ENCODE peak calls at places on chromosome 20, in five cellular contexts. S, R, Z, X and L are unnamed samples.

GRCh38 chr20:44203161-44203560 is 7.4 kb downstream of the OSER1 start:
- DNase-seq in S (no peak), R (no peak), Z (no peak), X (no peak), L (no peak)

GRCh38 chr20:19376451-19376971 is 164.1 kb downstream of the SLC24A3 start:
- DNase-seq in S (peak; percentile 46), R (no peak), Z (no peak), X (no peak), L (no peak)

GRCh38 chr20:57076202-57076651 is 190.2 kb downstream of the BMP7 start:
- DNase-seq in S (no peak), R (peak; percentile 36), Z (no peak), X (no peak), L (no peak)

GRCh38 chr20:42204261-42204660 is 586.1 kb upstream of the CHD6 start:
- DNase-seq in S (no peak), R (peak; percentile 6), Z (peak; percentile 21), X (no peak), L (no peak)

GRCh38 chr20:8997720-8998119 is 71.2 kb upstream of the PLCB4 start:
- DNase-seq in S (no peak), R (no peak), Z (no peak), X (no peak), L (no peak)

GRCh38 chr20:18615020-18615652 is 27.3 kb downstream of the DTD1 start:
- DNase-seq in S (peak; percentile 41), R (no peak), Z (no peak), X (no peak), L (no peak)

GRCh38 chr20:14334306-14334930 is 3.0 kb downstream of the FLRT3 start:
- DNase-seq in S (peak; percentile 48), R (peak; percentile 71), Z (peak; percentile 37), X (no peak), L (no peak)

GRCh38 chr20:7601431-7601830 is 338.8 kb downstream of the HAO1 start:
- DNase-seq in S (no peak), R (no peak), Z (no peak), X (no peak), L (no peak)

GRCh38 chr20:37385176-37385575 is 39.2 kb downstream of the SRC start:
- DNase-seq in S (peak; percentile 7), R (no peak), Z (peak; percentile 32), X (no peak), L (peak; percentile 23)

GRCh38 chr20:41151134-41151869 is 14.0 kb downstream of the PLCG1 start:
- DNase-seq in S (no peak), R (no peak), Z (no peak), X (no peak), L (no peak)

GRCh38 chr20:62159835-62160234 is 16.3 kb downstream of the SS18L1 start:
- DNase-seq in S (no peak), R (no peak), Z (no peak), X (no peak), L (no peak)

GRCh38 chr20:2775139-2775538 is 25.3 kb downstream of the CPXM1 start:
- DNase-seq in S (no peak), R (no peak), Z (peak; percentile 39), X (no peak), L (no peak)

GRCh38 chr20:7691647-7692046 is 248.6 kb downstream of the HAO1 start:
- DNase-seq in S (no peak), R (no peak), Z (no peak), X (no peak), L (no peak)

GRCh38 chr20:58625585-58625984 is 25.5 kb upstream of the STX16 start:
- DNase-seq in S (no peak), R (no peak), Z (no peak), X (no peak), L (no peak)

GRCh38 chr20:1815502-1816085 is 79.6 kb upstream of the SIRPA start:
- DNase-seq in S (no peak), R (no peak), Z (no peak), X (no peak), L (no peak)

GRCh38 chr20:47392015-47392720 is 35.7 kb upstream of the ZMYND8 start:
- DNase-seq in S (no peak), R (peak; percentile 99), Z (peak; percentile 23), X (no peak), L (no peak)

GRCh38 chr20:48638546-48638945 is 189.3 kb downstream of the PREX1 start:
- DNase-seq in S (no peak), R (peak; percentile 18), Z (no peak), X (no peak), L (no peak)

GRCh38 chr20:47789081-47789998 is 4.1 kb upstream of the SULF2 start:
- DNase-seq in S (no peak), R (no peak), Z (peak; percentile 52), X (no peak), L (no peak)

GRCh38 chr20:62704341-62704948 is 4.2 kb upstream of the NTSR1 start:
- DNase-seq in S (peak; percentile 77), R (peak; percentile 66), Z (peak; percentile 85), X (peak; percentile 87), L (peak; percentile 79)

GRCh38 chr20:8434326-8434876 is 302.3 kb downstream of the PLCB1 start:
- DNase-seq in S (no peak), R (no peak), Z (no peak), X (no peak), L (no peak)

GRCh38 chr20:29410805-29411457 is 1846.5 kb upstream of the DEFB115 start:
- DNase-seq in S (no peak), R (no peak), Z (peak; percentile 15), X (no peak), L (peak; percentile 62)

GRCh38 chr20:29409833-29410804 is 1847.3 kb upstream of the DEFB115 start:
- DNase-seq in S (no peak), R (no peak), Z (peak; percentile 22), X (no peak), L (no peak)

GRCh38 chr20:29408034-29408695 is 1849.3 kb upstream of the DEFB115 start:
- DNase-seq in S (no peak), R (no peak), Z (peak; percentile 34), X (no peak), L (no peak)
- H3K9me3 ChIP-seq in S (no peaks in the 10 kb centered on the region), R (no peaks in the 10 kb centered on the region), Z (no peaks in the 10 kb centered on the region), X (no peaks in the 10 kb centered on the region), L (no peaks in the 10 kb centered on the region)

DNA sequence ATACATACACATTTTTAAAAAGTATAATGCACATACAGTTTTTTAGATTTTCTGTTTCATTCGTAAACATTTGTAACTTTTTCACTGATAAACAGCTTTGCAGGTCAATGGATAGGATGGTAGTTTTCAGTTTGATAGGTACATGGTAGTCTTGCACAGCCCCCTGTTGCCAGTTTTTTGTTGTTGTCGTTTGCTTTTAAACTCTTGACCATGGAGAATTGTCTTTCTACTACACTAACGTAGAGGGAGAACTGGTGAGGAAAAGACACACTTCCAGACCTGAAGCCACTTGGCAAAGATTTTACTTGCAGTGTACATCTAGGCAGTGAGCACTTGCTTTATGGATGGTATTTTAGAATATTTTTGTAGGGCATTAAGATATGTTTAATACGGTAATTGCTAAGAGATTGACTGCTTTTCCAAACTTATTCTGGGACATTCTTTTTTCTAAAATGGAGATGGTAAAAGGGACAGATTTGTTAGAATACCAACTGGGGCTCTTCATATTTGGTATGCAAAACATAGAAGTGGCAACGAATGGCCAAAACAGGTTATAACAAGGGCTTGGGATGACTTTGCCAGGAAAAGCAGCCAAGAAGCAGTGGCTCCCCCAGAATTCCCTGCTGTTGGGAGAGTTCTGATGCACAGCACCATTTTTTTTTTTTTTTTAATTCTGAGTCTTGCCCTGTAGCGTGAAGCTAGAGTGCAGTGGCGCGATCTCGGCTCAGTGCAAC is 1.5 kb downstream of the PYGB start:
- DNase-seq in S (no peak), R (no peak), Z (peak; percentile 28), X (no peak), L (no peak)
- TF ChIP-seq CTCF in S (no peak), R (peak; percentile 24), Z (peak; percentile 18), X (no peak), L (no peak)

GRCh38 chr20:33022733-33023438 is 8.6 kb upstream of the BPIFB6 start:
- DNase-seq in S (no peak), R (no peak), Z (no peak), X (no peak), L (no peak)

GRCh38 chr20:33020278-33021161 is 10.9 kb upstream of the BPIFB6 start:
- DNase-seq in S (no peak), R (no peak), Z (no peak), X (no peak), L (no peak)

GRCh38 chr20:33024263-33024601 is 7.2 kb upstream of the BPIFB6 start:
- DNase-seq in S (no peak), R (no peak), Z (no peak), X (no peak), L (no peak)

GRCh38 chr20:33023439-33024262 is 7.8 kb upstream of the BPIFB6 start:
- DNase-seq in S (no peak), R (no peak), Z (no peak), X (no peak), L (no peak)

GRCh38 chr20:33021879-33022732 is 9.3 kb upstream of the BPIFB6 start:
- DNase-seq in S (no peak), R (no peak), Z (no peak), X (no peak), L (no peak)
- H3K4me1 ChIP-seq in S (no peaks in the 10 kb centered on the region), R (no peaks in the 10 kb centered on the region), Z (no peaks in the 10 kb centered on the region), X (no peaks in the 10 kb centered on the region), L (no peaks in the 10 kb centered on the region)

GRCh38 chr20:55893031-55893430 is 112.3 kb downstream of the CBLN4 start:
- DNase-seq in S (no peak), R (no peak), Z (no peak), X (no peak), L (no peak)
- H3K9me3 ChIP-seq in S (no peaks in the 10 kb centered on the region), R (no peaks in the 10 kb centered on the region), Z (peaks cover 6% of the 10 kb centered on the region), X (peaks cover 4% of the 10 kb centered on the region), L (no peaks in the 10 kb centered on the region)

GRCh38 chr20:52959125-52959524 is 13.0 kb upstream of the TSHZ2 start:
- DNase-seq in S (no peak), R (peak; percentile 20), Z (peak; percentile 78), X (no peak), L (peak; percentile 20)
- TF ChIP-seq CTCF in S (no peak), R (no peak), Z (no peak), X (no peak), L (no peak)

GRCh38 chr20:36093804-36094145 is 60.8 kb upstream of the EPB41L1 start:
- DNase-seq in S (no peak), R (no peak), Z (no peak), X (no peak), L (no peak)
- H3K4me1 ChIP-seq in S (peaks cover 5% of the 10 kb centered on the region), R (peaks cover 59% of the 10 kb centered on the region), Z (peaks cover 9% of the 10 kb centered on the region), X (peaks cover 32% of the 10 kb centered on the region), L (peaks cover 24% of the 10 kb centered on the region)

GRCh38 chr20:358891-359555 is 12.1 kb downstream of the NRSN2 start:
- DNase-seq in S (no peak), R (no peak), Z (no peak), X (no peak), L (no peak)

GRCh38 chr20:354298-354977 is 7.5 kb downstream of the NRSN2 start:
- DNase-seq in S (peak; percentile 65), R (peak; percentile 83), Z (peak; percentile 90), X (peak; percentile 72), L (peak; percentile 82)

GRCh38 chr20:353166-353565 is 6.3 kb downstream of the NRSN2 start:
- DNase-seq in S (no peak), R (no peak), Z (no peak), X (no peak), L (no peak)

GRCh38 chr20:361562-361961 is 14.7 kb downstream of the NRSN2 start:
- DNase-seq in S (no peak), R (no peak), Z (no peak), X (no peak), L (no peak)

GRCh38 chr20:356745-357144 is 9.8 kb downstream of the NRSN2 start:
- DNase-seq in S (no peak), R (no peak), Z (no peak), X (no peak), L (no peak)
- H3K9me3 ChIP-seq in S (no peaks in the 10 kb centered on the region), R (no peaks in the 10 kb centered on the region), Z (no peaks in the 10 kb centered on the region), X (no peaks in the 10 kb centered on the region), L (no peaks in the 10 kb centered on the region)

GRCh38 chr20:10978713-10979112 is 304.9 kb upstream of the JAG1 start:
- DNase-seq in S (no peak), R (no peak), Z (no peak), X (no peak), L (no peak)
- TF ChIP-seq CTCF in S (no peak), R (no peak), Z (no peak), X (no peak), L (no peak)